ENCODE peak calls at places on chromosomes 3 and 15, in ten cellular contexts. H is SW480; N is NAMALWA; O is T-helper 17 cell; V is RKO; Q is SJSA1; M is activated effector memory CD4-positive, alpha-beta T cell treated with anti-CD3 and anti-CD28 coated beads, Interleukin-2, amount 50 U/mL, for 16 hours; A is bronchial epithelial cell; C is RWPE1; B is activated T-helper 1 cell treated with Interleukin-2 at 50 U/mL for 16 hours. Y is an unnamed sample.

GRCh38 chr3:45551214-45552010 is 43.1 kb upstream of the LIMD1 start:
- DNase-seq in A (peak), H (peak), N (no peak), V (peak), M (no peak), C (peak), O (no peak), B (no peak), Q (peak), Y (peak)

GRCh38 chr3:49199244-49199899 is 28.0 kb downstream of the KLHDC8B start:
- DNase-seq in O (no peak), B (no peak), M (no peak), Q (peak), V (no peak), H (no peak), C (peak), N (no peak), A (no peak), Y (peak)

GRCh38 chr3:47950453-47950852 is 65.8 kb downstream of the MAP4 start:
- DNase-seq in M (no peak), H (no peak), C (no peak), B (no peak), V (no peak), O (no peak), Q (no peak), A (no peak), N (no peak), Y (no peak)

GRCh38 chr15:65885668-65886218 is 16.5 kb downstream of the RAB11A start:
- DNase-seq in O (no peak), V (no peak), B (no peak), H (no peak), M (no peak), N (no peak), A (no peak), C (no peak), Q (no peak), Y (no peak)

GRCh38 chr3:127961963-127962362 is 46.9 kb downstream of the KBTBD12 start:
- DNase-seq in B (no peak), O (no peak), M (no peak), C (peak), Q (no peak), V (peak), H (peak), A (peak), N (no peak), Y (no peak)

GRCh38 chr3:186361612-186362408 is at the start of gene DGKG:
- DNase-seq in V (no peak), B (no peak), Q (no peak), A (no peak), C (peak), H (no peak), O (no peak), M (peak), N (no peak), Y (peak)

GRCh38 chr15:75446146-75446545 is 5.3 kb downstream of the SIN3A start:
- DNase-seq in B (no peak), H (no peak), A (no peak), N (peak), Q (no peak), C (no peak), M (peak), O (no peak), V (no peak), Y (no peak)

GRCh38 chr3:109023656-109024254 is 70.1 kb upstream of the GUCA1C start:
- DNase-seq in H (peak), M (peak), C (peak), Q (no peak), B (no peak), V (peak), O (peak), N (peak), A (peak), Y (no peak)

GRCh38 chr3:126179825-126180476 is 435 bp downstream of the ALDH1L1 start:
- DNase-seq in O (no peak), M (no peak), C (no peak), N (no peak), B (no peak), Q (no peak), H (peak), V (no peak), A (no peak), Y (peak)

GRCh38 chr3:59980576-59980975 is 930.8 kb upstream of the CFAP20DC start:
- DNase-seq in H (no peak), N (no peak), A (no peak), Q (no peak), V (no peak), C (no peak), O (no peak), M (no peak), B (no peak), Y (no peak)

GRCh38 chr15:39320886-39321285 is 260.0 kb upstream of the THBS1 start:
- DNase-seq in V (no peak), B (no peak), H (no peak), O (no peak), M (no peak), C (no peak), N (no peak), A (no peak), Q (no peak), Y (no peak)

GRCh38 chr15:64982472-64982871 is 7.2 kb downstream of the SPG21 start:
- DNase-seq in B (no peak), O (no peak), N (no peak), C (no peak), Q (no peak), V (no peak), H (no peak), M (no peak), A (no peak), Y (no peak)

GRCh38 chr15:42727740-42728355 is 9.1 kb downstream of the CDAN1 start:
- DNase-seq in A (no peak), Q (no peak), V (no peak), H (no peak), B (no peak), N (no peak), O (no peak), C (no peak), M (no peak), Y (no peak)

GRCh38 chr3:94564247-94564646 is 501.4 kb downstream of the NSUN3 start:
- DNase-seq in N (no peak), B (no peak), C (no peak), Q (no peak), V (no peak), H (no peak), O (no peak), M (no peak), A (no peak), Y (no peak)

GRCh38 chr3:156416846-156417581 is 137.9 kb downstream of the SSR3 start:
- DNase-seq in N (no peak), O (no peak), H (peak), V (no peak), Q (no peak), A (peak), B (no peak), C (no peak), M (no peak), Y (no peak)

GRCh38 chr3:189092547-189092946 is 79.2 kb upstream of the TPRG1 start:
- DNase-seq in M (no peak), V (no peak), N (no peak), A (no peak), O (no peak), H (no peak), Q (no peak), C (no peak), B (no peak), Y (no peak)

GRCh38 chr3:14788644-14789043 is 30.1 kb upstream of the FGD5 start:
- DNase-seq in Q (no peak), C (no peak), N (peak), B (no peak), M (no peak), V (peak), A (no peak), O (no peak), H (no peak), Y (no peak)

GRCh38 chr3:139074565-139075115 is 29.9 kb upstream of the PRR23C start:
- DNase-seq in M (no peak), C (no peak), O (no peak), A (no peak), B (no peak), Q (no peak), N (no peak), V (no peak), H (no peak), Y (no peak)

GRCh38 chr3:150365132-150365604 is 42.9 kb upstream of the TSC22D2 start:
- DNase-seq in M (no peak), H (peak), N (no peak), C (no peak), V (peak), Q (no peak), A (peak), O (no peak), B (no peak), Y (no peak)

GRCh38 chr15:39230205-39230916 is 350.5 kb upstream of the THBS1 start:
- DNase-seq in A (no peak), B (no peak), Q (no peak), M (no peak), C (no peak), O (no peak), N (no peak), V (no peak), H (no peak), Y (no peak)

GRCh38 chr3:30611613-30612421 is 5.4 kb downstream of the TGFBR2 start:
- DNase-seq in O (no peak), Q (no peak), V (peak), H (no peak), M (no peak), N (peak), B (no peak), A (peak), C (peak), Y (no peak)

GRCh38 chr15:64687167-64688085 is 88.0 kb downstream of the RBPMS2 start:
- DNase-seq in M (no peak), C (no peak), B (no peak), H (no peak), N (no peak), A (no peak), Q (no peak), O (no peak), V (no peak), Y (no peak)

GRCh38 chr3:14001136-14001535 is 121.3 kb upstream of the WNT7A start:
- DNase-seq in V (peak), M (no peak), B (no peak), C (peak), A (peak), O (no peak), Q (no peak), N (no peak), H (peak), Y (no peak)

GRCh38 chr3:50181985-50182384 is 9.4 kb upstream of the GNAT1 start:
- DNase-seq in N (no peak), Q (no peak), B (no peak), H (no peak), O (no peak), V (no peak), A (no peak), C (no peak), M (no peak), Y (no peak)

GRCh38 chr3:120198305-120198878 is 86.6 kb downstream of the GPR156 start:
- DNase-seq in M (no peak), B (no peak), V (peak), H (peak), C (peak), O (no peak), A (peak), Q (no peak), N (peak), Y (no peak)

GRCh38 chr15:80587007-80587406 is 108.1 kb upstream of the ABHD17C start:
- DNase-seq in Q (no peak), C (no peak), M (no peak), B (no peak), O (no peak), N (no peak), A (no peak), H (no peak), V (no peak), Y (no peak)

GRCh38 chr15:72167445-72167844 is 30.1 kb downstream of the GRAMD2A start:
- DNase-seq in M (no peak), C (no peak), V (no peak), H (no peak), O (no peak), A (no peak), B (no peak), Q (no peak), N (no peak), Y (no peak)

GRCh38 chr15:57596978-57597377 is 5.3 kb downstream of the MYZAP start:
- DNase-seq in B (no peak), O (no peak), C (peak), A (peak), N (no peak), H (no peak), Q (no peak), V (no peak), M (no peak), Y (no peak)

GRCh38 chr15:88648357-88649214 is 9.8 kb downstream of the ISG20 start:
- DNase-seq in N (no peak), H (peak), B (no peak), M (peak), Q (peak), O (no peak), C (no peak), A (peak), V (no peak), Y (no peak)

GRCh38 chr3:168116279-168116678 is 20.6 kb upstream of the GOLIM4 start:
- DNase-seq in C (no peak), A (peak), H (no peak), B (no peak), O (no peak), Q (no peak), V (no peak), M (no peak), N (no peak), Y (no peak)

GRCh38 chr3:11613319-11613718 is 30.4 kb downstream of the VGLL4 start:
- DNase-seq in Q (no peak), C (no peak), A (no peak), H (no peak), B (no peak), V (no peak), N (no peak), O (no peak), M (no peak), Y (no peak)

GRCh38 chr3:144652573-144652972 is 681.0 kb downstream of the DIPK2A start:
- DNase-seq in N (no peak), A (peak), O (no peak), C (no peak), V (no peak), Q (no peak), H (no peak), B (no peak), M (no peak), Y (no peak)

GRCh38 chr3:126897943-126898342 is 85.0 kb upstream of the PLXNA1 start:
- DNase-seq in B (no peak), M (no peak), Q (no peak), N (no peak), H (no peak), O (no peak), A (no peak), V (no peak), C (no peak), Y (no peak)

GRCh38 chr3:114333923-114334240 is 40.1 kb downstream of the TIGIT start:
- DNase-seq in H (no peak), A (no peak), Q (no peak), O (no peak), V (no peak), C (no peak), N (no peak), M (no peak), B (no peak), Y (no peak)

GRCh38 chr3:135325726-135326245 is 530.7 kb downstream of the EPHB1 start:
- DNase-seq in Q (no peak), A (no peak), N (no peak), V (no peak), O (no peak), M (no peak), C (no peak), B (no peak), H (no peak), Y (no peak)

GRCh38 chr15:43212951-43213350 is 7.9 kb downstream of the EPB42 start:
- DNase-seq in M (no peak), V (no peak), H (no peak), O (no peak), B (no peak), C (no peak), N (no peak), A (no peak), Q (no peak), Y (no peak)

GRCh38 chr3:171391432-171391831 is 68.8 kb downstream of the TNIK start:
- DNase-seq in M (no peak), A (no peak), Q (no peak), O (no peak), C (no peak), V (no peak), B (no peak), N (no peak), H (no peak), Y (no peak)

GRCh38 chr15:101657968-101658784 is 6.0 kb upstream of the TM2D3 start:
- DNase-seq in O (no peak), N (no peak), A (peak), H (no peak), Q (no peak), V (no peak), B (no peak), M (no peak), C (no peak), Y (no peak)